ENCODE peak calls at places on chromosomes 11 and 22, in nine cellular contexts. N is sigmoid colon, X is ascending aorta, I is body of pancreas, Z is brain microvascular endothelial cell, O is lower lobe of right lung, F is fibroblast of lung, L is AG04449, T is astrocyte of the spinal cord. R is an unnamed sample.

GRCh38 chr22:46416537-46417267 is 81.2 kb downstream of the TRMU start:
- DNase-seq in I (no peak), N (no peak), L (no peak), Z (no peak), O (no peak), X (no peak), T (peak), F (no peak), R (peak)

GRCh38 chr11:952406-953385 is 27.0 kb downstream of the AP2A2 start:
- DNase-seq in F (peak), N (no peak), X (no peak), Z (peak), I (peak), O (no peak), L (no peak), T (peak), R (peak)

GRCh38 chr11:44593194-44593593 is 27.7 kb downstream of the CD82 start:
- DNase-seq in F (no peak), T (no peak), Z (no peak), I (no peak), O (no peak), X (no peak), N (peak), L (no peak), R (no peak)

GRCh38 chr11:69601346-69601975 is 39.5 kb upstream of the CCND1 start:
- DNase-seq in N (no peak), L (no peak), I (no peak), X (no peak), O (no peak), T (no peak), F (no peak), Z (no peak), R (no peak)

GRCh38 chr22:26354707-26355106 is 74.4 kb upstream of the ASPHD2 start:
- DNase-seq in F (no peak), L (no peak), X (no peak), T (no peak), I (no peak), N (no peak), Z (no peak), O (no peak), R (no peak)

GRCh38 chr11:83441171-83441570 is 155.0 kb upstream of the CCDC90B start:
- DNase-seq in F (no peak), N (no peak), T (no peak), L (no peak), X (no peak), O (no peak), I (no peak), Z (no peak), R (no peak)

GRCh38 chr22:43244385-43244784 is 57.5 kb upstream of the TTLL12 start:
- DNase-seq in L (no peak), O (no peak), F (no peak), Z (no peak), T (no peak), X (no peak), N (no peak), I (no peak), R (no peak)

GRCh38 chr11:40030867-40031266 is 1428.6 kb downstream of the LRRC4C start:
- DNase-seq in L (no peak), Z (no peak), T (no peak), X (no peak), F (no peak), I (no peak), O (no peak), N (no peak), R (no peak)

GRCh38 chr11:21411114-21411513 is 741.7 kb downstream of the NELL1 start:
- DNase-seq in O (no peak), Z (no peak), L (no peak), X (no peak), F (no peak), T (no peak), I (no peak), N (no peak), R (no peak)

GRCh38 chr11:75263944-75264349 is 23.4 kb downstream of the TPBGL start:
- DNase-seq in X (peak), N (peak), F (peak), O (peak), T (no peak), I (no peak), Z (no peak), L (no peak), R (no peak)

GRCh38 chr11:280762-281485 is 2.7 kb downstream of the NLRP6 start:
- DNase-seq in X (no peak), T (no peak), F (no peak), N (peak), O (peak), L (no peak), I (peak), Z (no peak), R (no peak)

GRCh38 chr11:64881476-64881875 is 3.1 kb upstream of the EHD1 start:
- DNase-seq in F (no peak), T (no peak), I (no peak), L (no peak), O (no peak), Z (no peak), X (no peak), N (no peak), R (no peak)

GRCh38 chr22:45612451-45612901 is 59.2 kb upstream of the ATXN10 start:
- DNase-seq in N (peak), T (peak), F (peak), L (peak), Z (peak), I (no peak), O (peak), X (peak), R (peak)

GRCh38 chr11:119872911-119873310 is 143.9 kb upstream of the NECTIN1 start:
- DNase-seq in X (no peak), L (no peak), Z (no peak), T (no peak), O (no peak), I (no peak), F (no peak), N (no peak), R (no peak)
- H3K4me3 ChIP-seq in X (no peak), L (no peak), Z (no peak), T (no peak), O (no peak), I (no peak), F (no peak), N (no peak), R (no peak)

GRCh38 chr11:101600948-101601347 is 17.1 kb upstream of the TRPC6 start:
- DNase-seq in T (no peak), O (no peak), X (no peak), F (no peak), I (no peak), Z (no peak), L (no peak), N (no peak), R (no peak)
- TF ChIP-seq CTCF in T (no peak), O (no peak), X (no peak), F (no peak), I (no peak), Z (no peak), L (no peak), N (no peak), R (no peak)

GRCh38 chr11:10933455-10934292 is 75.8 kb upstream of the ZBED5 start:
- DNase-seq in X (peak), O (peak), F (peak), T (peak), Z (peak), I (peak), L (peak), N (peak), R (peak)
- H3K4me3 ChIP-seq in X (peak), O (peak), F (peak), T (peak), Z (peak), I (no peak), L (peak), N (peak), R (peak)

GRCh38 chr22:30227438-30228228 is 18.9 kb downstream of the LIF start:
- DNase-seq in L (no peak), T (no peak), X (no peak), N (no peak), Z (no peak), I (no peak), F (no peak), O (no peak), R (no peak)
- TF ChIP-seq CTCF in L (no peak), T (no peak), X (no peak), N (no peak), Z (no peak), I (no peak), F (no peak), O (no peak), R (no peak)

GRCh38 chr11:117092951-117093590 is 5.2 kb downstream of the SIK3 start:
- DNase-seq in F (no peak), L (no peak), T (no peak), Z (no peak), X (no peak), N (no peak), O (no peak), I (no peak), R (no peak)
- H3K4me3 ChIP-seq in F (no peak), L (no peak), T (no peak), Z (no peak), X (peak), N (no peak), O (no peak), I (no peak), R (no peak)

GRCh38 chr11:94740975-94741707 is 27.0 kb upstream of the AMOTL1 start:
- DNase-seq in Z (peak), N (peak), F (peak), O (peak), I (peak), T (peak), L (no peak), X (no peak), R (peak)
- TF ChIP-seq CTCF in Z (peak), N (peak), F (peak), O (peak), I (peak), T (peak), L (peak), X (peak), R (peak)

DNA sequence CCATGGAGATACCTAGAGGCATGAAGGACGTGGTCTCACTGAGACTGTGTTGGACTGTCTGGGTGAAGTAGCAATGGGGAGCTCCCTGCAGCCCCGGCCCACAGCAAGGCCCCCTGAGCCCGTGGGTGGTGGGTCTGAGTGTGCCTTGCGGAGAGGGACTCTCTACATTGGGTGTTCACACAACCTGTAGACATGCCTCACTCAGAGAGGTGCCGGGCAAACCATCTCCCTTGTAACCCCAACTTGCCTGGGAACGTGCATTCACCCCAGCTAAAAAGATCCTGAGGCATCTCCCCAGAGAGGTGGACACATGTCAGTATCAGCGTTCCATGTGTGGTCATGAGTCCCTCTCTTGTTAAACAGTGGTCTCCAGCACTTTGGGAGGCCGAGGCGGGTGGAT is 2.1 kb downstream of the VPREB1 start:
- DNase-seq in I (no peak), L (no peak), F (no peak), Z (no peak), X (no peak), O (no peak), T (no peak), N (no peak), R (no peak)
- H3K4me3 ChIP-seq in I (no peak), L (no peak), F (no peak), Z (no peak), X (no peak), O (no peak), T (no peak), N (no peak), R (no peak)

DNA sequence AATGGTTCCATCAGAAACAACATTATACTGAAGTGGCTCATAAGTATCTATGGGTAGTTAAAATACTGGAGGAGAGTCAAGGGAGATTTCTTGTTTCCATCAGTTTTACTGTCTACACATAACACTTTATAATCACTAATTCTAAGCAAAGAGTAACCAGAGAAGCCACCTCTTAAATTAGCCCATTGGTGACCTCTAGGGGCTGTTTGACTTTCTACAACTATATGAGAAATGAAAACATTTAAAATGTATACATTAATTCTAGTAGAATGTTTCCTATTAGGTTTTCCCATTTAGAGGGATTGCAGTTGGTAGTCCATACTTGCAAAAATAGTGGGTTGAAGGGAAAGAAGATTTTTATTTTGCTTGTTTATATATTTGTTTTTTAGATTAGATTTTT is 504.3 kb downstream of the FAM181B start:
- DNase-seq in N (no peak), Z (peak), F (peak), T (peak), X (no peak), L (no peak), O (no peak), I (no peak), R (peak)
- TF ChIP-seq CTCF in N (no peak), Z (peak), F (peak), T (peak), X (peak), L (no peak), O (no peak), I (no peak), R (no peak)

DNA sequence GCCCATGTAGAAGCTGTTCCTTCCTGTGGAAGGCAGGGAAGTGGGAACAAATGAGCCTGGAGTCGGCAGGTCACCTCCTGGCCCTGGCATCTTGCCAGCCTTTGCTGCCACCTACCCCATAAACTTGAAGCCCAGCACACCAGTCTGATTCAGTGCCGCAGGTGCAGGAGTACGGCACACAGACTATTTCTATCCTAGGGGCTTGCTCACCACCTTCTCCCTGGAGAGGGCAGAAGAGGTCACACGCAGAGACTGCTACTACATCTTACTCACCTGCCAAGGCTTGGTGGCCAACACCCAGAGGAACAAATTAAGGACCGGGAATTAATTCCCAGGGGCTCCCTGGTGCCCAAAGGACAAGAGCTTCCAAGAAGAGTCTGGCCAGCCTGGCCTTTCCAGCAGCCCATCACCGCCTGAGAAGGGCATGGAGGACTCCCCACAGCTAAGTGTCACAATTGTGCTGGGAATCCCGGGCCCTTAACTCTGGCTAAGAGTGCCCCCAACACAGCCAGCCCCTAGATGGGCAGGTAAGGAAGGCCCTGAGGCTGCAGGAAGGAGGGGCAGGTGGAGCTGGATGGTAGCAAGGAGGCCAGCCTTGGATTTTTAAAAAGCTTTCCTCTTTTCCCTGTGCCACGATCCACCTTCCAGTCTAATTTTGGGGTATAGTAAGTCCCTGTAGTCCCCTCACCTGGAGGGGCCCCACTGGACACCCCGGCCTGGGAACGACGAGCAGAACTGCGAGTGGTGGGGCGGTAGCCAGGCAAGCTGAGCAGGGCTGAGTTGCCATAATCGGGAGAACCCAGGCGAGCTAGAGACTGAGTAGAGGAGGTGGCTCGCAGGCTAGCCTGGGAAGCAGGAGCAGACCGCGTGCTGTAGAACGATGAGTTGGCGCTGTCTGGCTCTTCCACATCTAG is 6.9 kb downstream of the IL18BP start:
- DNase-seq in Z (no peak), N (peak), L (no peak), X (no peak), F (no peak), O (no peak), T (no peak), I (no peak), R (no peak)
- H3K4me3 ChIP-seq in Z (no peak), N (no peak), L (no peak), X (no peak), F (no peak), O (no peak), T (no peak), I (no peak), R (no peak)

R was measured in cardiac fibroblast.